ENCODE peak calls at places on chromosomes 7 and 10, in five cellular contexts. E is cardiac muscle cell, B is A549, T is PC-9, U is fibroblast of pulmonary artery. W is an unnamed sample.

GRCh38 chr10:6722616-6723004 is 142.5 kb upstream of the PRKCQ start:
- DNase-seq in B (no peak), T (peak; percentile 34), E (no peak), U (peak; percentile 59), W (peak; percentile 35)

GRCh38 chr10:63700209-63700934 is 179.2 kb downstream of the REEP3 start:
- DNase-seq in U (peak; percentile 95), B (peak; percentile 54), T (peak; percentile 60), E (no peak), W (peak; percentile 99)

GRCh38 chr10:110061687-110062086 is 53.9 kb downstream of the ADD3 start:
- DNase-seq in U (no peak), E (no peak), T (no peak), B (no peak), W (no peak)

GRCh38 chr10:103626178-103626577 is 132.7 kb downstream of the NEURL1 start:
- DNase-seq in U (no peak), T (no peak), B (no peak), E (no peak), W (no peak)

GRCh38 chr10:107072786-107073185 is 91.7 kb downstream of the SORCS1 start:
- DNase-seq in B (no peak), U (no peak), E (peak; percentile 65), T (no peak), W (no peak)

GRCh38 chr10:28577506-28577905 is 44.6 kb downstream of the WAC start:
- DNase-seq in T (no peak), B (no peak), E (no peak), U (no peak), W (no peak)

GRCh38 chr10:97321032-97321806 is 2.1 kb downstream of the FRAT1 start:
- DNase-seq in U (no peak), B (no peak), T (no peak), E (no peak), W (no peak)

GRCh38 chr7:42945821-42946615 is 13.8 kb downstream of the MRPL32 start:
- DNase-seq in U (peak; percentile 11), B (no peak), T (no peak), E (no peak), W (no peak)

GRCh38 chr10:92418891-92419290 is 127.9 kb downstream of the MARCHF5 start:
- DNase-seq in E (no peak), U (no peak), T (no peak), B (no peak), W (no peak)

GRCh38 chr7:16754869-16755317 is 1.3 kb downstream of the TSPAN13 start:
- DNase-seq in B (no peak), E (no peak), U (no peak), T (no peak), W (no peak)

GRCh38 chr7:105647591-105647990 is 66.3 kb upstream of the EFCAB10 start:
- DNase-seq in U (no peak), B (no peak), E (no peak), T (peak; percentile 50), W (no peak)

GRCh38 chr7:101986335-101986734 is 168.9 kb downstream of the CUX1 start:
- DNase-seq in B (no peak), E (peak; percentile 18), T (no peak), U (no peak), W (peak; percentile 18)

GRCh38 chr10:50992972-50993766 is 81.1 kb upstream of the PRKG1 start:
- DNase-seq in B (no peak), U (peak; percentile 88), T (no peak), E (peak; percentile 65), W (peak; percentile 87)

GRCh38 chr7:2572101-2572842 is 13.5 kb downstream of the IQCE start:
- DNase-seq in U (peak; percentile 58), B (no peak), T (peak; percentile 67), E (no peak), W (peak; percentile 56)

GRCh38 chr7:137994091-137994688 is 7.7 kb downstream of the CREB3L2 start:
- DNase-seq in B (no peak), T (no peak), E (no peak), U (peak; percentile 38), W (no peak)

GRCh38 chr7:87993269-87993668 is 59.2 kb downstream of the ADAM22 start:
- DNase-seq in E (no peak), U (no peak), B (no peak), T (no peak), W (no peak)

GRCh38 chr10:79938728-79939380 is 10.1 kb downstream of the SFTPD start:
- DNase-seq in B (no peak), T (no peak), E (peak; percentile 7), U (no peak), W (no peak)

GRCh38 chr7:93921607-93922446 is at the start of gene GNG11:
- DNase-seq in T (peak; percentile 63), E (peak; percentile 82), B (peak; percentile 38), U (peak; percentile 90), W (peak; percentile 90)

GRCh38 chr7:2231992-2232765 is 566 bp downstream of the MAD1L1 start:
- DNase-seq in U (no peak), B (no peak), T (peak; percentile 34), E (peak; percentile 57), W (no peak)

GRCh38 chr7:99930376-99930775 is 956 bp upstream of the GJC3 start:
- DNase-seq in U (no peak), T (no peak), B (no peak), E (no peak), W (no peak)

GRCh38 chr7:30062587-30062986 is 34.4 kb downstream of the PLEKHA8 start:
- DNase-seq in E (peak; percentile 24), U (peak; percentile 69), B (peak; percentile 46), T (no peak), W (peak; percentile 67)

GRCh38 chr10:84525120-84525806 is 196.9 kb downstream of the CCSER2 start:
- DNase-seq in B (no peak), T (no peak), E (peak; percentile 29), U (peak; percentile 47), W (no peak)

GRCh38 chr7:7851381-7851780 is 117.2 kb upstream of the GLCCI1 start:
- DNase-seq in U (peak; percentile 65), E (no peak), T (no peak), B (no peak), W (peak; percentile 14)

GRCh38 chr7:130196476-130196875 is 8.7 kb downstream of the TMEM209 start:
- DNase-seq in U (no peak), E (no peak), T (no peak), B (no peak), W (no peak)

GRCh38 chr10:82889703-82890102 is 1014.7 kb downstream of the NRG3 start:
- DNase-seq in T (no peak), B (no peak), U (no peak), E (no peak), W (no peak)

GRCh38 chr7:139923090-139923489 is 94.0 kb downstream of the TBXAS1 start:
- DNase-seq in B (no peak), U (no peak), T (no peak), E (no peak), W (no peak)

GRCh38 chr10:77011823-77012566 is 625.6 kb downstream of the KCNMA1 start:
- DNase-seq in E (no peak), U (peak; percentile 23), B (no peak), T (no peak), W (peak; percentile 70)

GRCh38 chr10:71007516-71007915 is 119.2 kb upstream of the PCBD1 start:
- DNase-seq in E (no peak), T (no peak), B (no peak), U (no peak), W (no peak)

GRCh38 chr7:37491919-37492694 is 43.4 kb upstream of the ELMO1 start:
- DNase-seq in B (no peak), E (peak; percentile 64), U (no peak), T (no peak), W (no peak)

DNA sequence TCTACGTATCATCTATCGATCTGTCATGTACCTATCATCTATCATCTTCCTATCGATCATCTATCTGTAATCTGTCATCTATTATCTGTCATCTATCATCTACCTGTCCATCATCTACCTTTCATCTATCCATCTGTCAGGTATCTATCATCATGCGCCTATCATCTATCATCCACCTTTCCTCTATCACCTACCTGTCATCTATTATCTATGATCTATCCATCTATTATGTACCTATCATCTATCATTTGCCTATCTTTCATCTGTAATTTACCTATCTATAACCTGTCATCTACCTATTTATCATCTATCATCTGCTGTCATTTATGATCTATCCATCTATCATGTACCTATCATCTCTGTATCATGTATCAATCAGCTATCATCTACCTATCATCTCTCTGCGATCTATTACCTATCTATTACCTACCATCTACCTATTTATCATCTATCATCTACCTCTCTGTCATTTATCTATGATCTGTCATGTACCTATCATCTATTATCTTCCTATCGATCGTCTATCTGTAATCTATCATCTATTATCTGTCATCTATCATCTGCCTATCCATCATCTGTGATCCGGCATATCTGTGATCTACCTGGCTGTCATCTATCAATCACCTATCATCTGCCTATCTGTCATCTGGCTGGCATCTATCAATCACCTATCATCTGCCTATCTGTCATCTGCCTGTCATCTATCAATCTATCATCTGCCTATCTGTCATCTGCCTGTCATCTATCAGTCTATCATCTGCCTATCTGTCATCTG is 1.6 kb upstream of the VIPR2 start:
- DNase-seq in E (no peak), U (no peak), T (no peak), B (no peak), W (no peak)
- TF ChIP-seq CTCF in E (no peak), U (no peak), T (no peak), B (no peak), W (no peak)

GRCh38 chr10:11827006-11827405 is 3.9 kb downstream of the PROSER2 start:
- DNase-seq in B (no peak), E (no peak), U (no peak), T (no peak), W (no peak)
- TF ChIP-seq CTCF in B (no peak), E (no peak), U (no peak), T (no peak), W (no peak)

GRCh38 chr10:126302831-126303230 is 85.4 kb downstream of the ADAM12 start:
- DNase-seq in E (no peak), B (no peak), U (peak; percentile 36), T (no peak), W (peak; percentile 27)
- TF ChIP-seq CTCF in E (peak; percentile 26), B (peak; percentile 29), U (peak; percentile 29), T (no peak), W (peak; percentile 14)

GRCh38 chr10:24957624-24958435 is 5.4 kb upstream of the PRTFDC1 start:
- DNase-seq in E (no peak), U (peak; percentile 95), B (peak; percentile 28), T (no peak), W (peak; percentile 95)

GRCh38 chr10:24962998-24963397 is 10.6 kb upstream of the PRTFDC1 start:
- DNase-seq in E (no peak), B (no peak), U (peak; percentile 29), T (peak; percentile 46), W (peak; percentile 38)

GRCh38 chr10:24963646-24964045 is 11.2 kb upstream of the PRTFDC1 start:
- DNase-seq in E (no peak), T (no peak), U (no peak), B (no peak), W (no peak)

GRCh38 chr10:24961582-24961981 is 9.2 kb upstream of the PRTFDC1 start:
- DNase-seq in B (no peak), U (no peak), E (no peak), T (no peak), W (no peak)

DNA sequence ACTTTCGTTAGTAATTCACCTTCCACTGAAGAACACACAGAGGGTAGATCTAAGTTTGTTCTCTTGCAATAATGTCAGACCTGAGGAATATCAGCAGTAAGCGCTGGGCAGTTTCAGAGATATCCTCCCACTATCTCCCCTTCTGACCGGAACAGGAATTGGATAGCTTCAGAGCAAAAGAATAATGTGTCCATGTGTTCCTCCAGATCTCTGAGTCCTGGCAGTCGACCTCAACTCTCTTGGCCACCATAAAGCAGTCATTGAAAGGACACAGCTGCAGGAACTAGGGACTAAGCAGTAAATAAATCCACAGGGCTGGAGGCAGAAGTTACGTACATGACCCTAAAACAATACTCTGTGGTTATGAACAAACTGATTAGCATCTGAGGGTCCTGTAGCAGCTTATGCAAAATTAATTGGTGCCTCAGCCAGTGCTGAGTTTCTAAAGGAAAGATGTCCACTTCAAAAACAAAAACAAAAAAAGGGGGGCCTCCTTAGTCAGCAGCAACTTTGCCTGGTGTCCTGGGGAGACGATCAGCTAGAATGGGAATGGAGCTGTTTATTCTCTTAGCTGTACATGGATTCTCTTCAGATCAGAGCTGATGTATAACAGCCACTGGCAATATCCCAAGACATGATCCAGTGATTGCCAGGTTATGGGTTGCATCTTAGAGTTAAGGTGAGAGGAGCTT is 6.4 kb upstream of the PRTFDC1 start:
- DNase-seq in B (no peak), U (peak; percentile 87), T (no peak), E (no peak), W (peak; percentile 73)
- TF ChIP-seq CTCF in B (no peak), U (no peak), T (no peak), E (no peak), W (no peak)